ENCODE peak calls at places on chromosomes 2 and 18, in eight cellular contexts. One of them, this sample, is unnamed.

GRCh38 chr2:47221039-47221438 is 65.9 kb upstream of the STPG4 start:
- DNase-seq in fibroblast of mammary gland: peak
- DNase-seq in A549: no peak
- DNase-seq in astrocyte of the spinal cord: peak
- DNase-seq in cardiac fibroblast: peak
- DNase-seq in Calu3: no peak
- DNase-seq in neural crest cell: no peak
- DNase-seq in neural progenitor cell: no peak
- DNase-seq in this sample: peak

GRCh38 chr2:178280261-178280852 is 86.0 kb downstream of the OSBPL6 start:
- DNase-seq in fibroblast of mammary gland: peak
- DNase-seq in A549: peak
- DNase-seq in astrocyte of the spinal cord: peak
- DNase-seq in cardiac fibroblast: peak
- DNase-seq in Calu3: peak
- DNase-seq in neural crest cell: peak
- DNase-seq in neural progenitor cell: peak
- DNase-seq in this sample: peak

GRCh38 chr2:3505771-3506170 is 13.6 kb downstream of the ADI1 start:
- DNase-seq in fibroblast of mammary gland: no peak
- DNase-seq in A549: no peak
- DNase-seq in astrocyte of the spinal cord: no peak
- DNase-seq in cardiac fibroblast: no peak
- DNase-seq in Calu3: no peak
- DNase-seq in neural crest cell: no peak
- DNase-seq in neural progenitor cell: no peak
- DNase-seq in this sample: no peak

GRCh38 chr2:23526114-23526513 is 141.1 kb downstream of the KLHL29 start:
- DNase-seq in fibroblast of mammary gland: no peak
- DNase-seq in A549: no peak
- DNase-seq in astrocyte of the spinal cord: no peak
- DNase-seq in cardiac fibroblast: no peak
- DNase-seq in Calu3: no peak
- DNase-seq in neural crest cell: no peak
- DNase-seq in neural progenitor cell: no peak
- DNase-seq in this sample: no peak

GRCh38 chr18:59952283-59953007 is 52.6 kb downstream of the PMAIP1 start:
- DNase-seq in fibroblast of mammary gland: no peak
- DNase-seq in A549: no peak
- DNase-seq in astrocyte of the spinal cord: no peak
- DNase-seq in cardiac fibroblast: no peak
- DNase-seq in Calu3: no peak
- DNase-seq in neural crest cell: no peak
- DNase-seq in neural progenitor cell: no peak
- DNase-seq in this sample: no peak

GRCh38 chr2:236306825-236307540 is 42.8 kb upstream of the ASB18 start:
- DNase-seq in fibroblast of mammary gland: no peak
- DNase-seq in A549: no peak
- DNase-seq in astrocyte of the spinal cord: no peak
- DNase-seq in cardiac fibroblast: no peak
- DNase-seq in Calu3: no peak
- DNase-seq in neural crest cell: no peak
- DNase-seq in neural progenitor cell: no peak
- DNase-seq in this sample: no peak

GRCh38 chr2:184336688-184337087 is 261.6 kb upstream of the ZNF804A start:
- DNase-seq in fibroblast of mammary gland: peak
- DNase-seq in A549: no peak
- DNase-seq in astrocyte of the spinal cord: peak
- DNase-seq in cardiac fibroblast: no peak
- DNase-seq in Calu3: no peak
- DNase-seq in neural crest cell: no peak
- DNase-seq in neural progenitor cell: no peak
- DNase-seq in this sample: peak

GRCh38 chr2:74379851-74380789 is at the start of gene DCTN1:
- DNase-seq in fibroblast of mammary gland: peak
- DNase-seq in A549: peak
- DNase-seq in astrocyte of the spinal cord: peak
- DNase-seq in cardiac fibroblast: peak
- DNase-seq in Calu3: peak
- DNase-seq in neural crest cell: peak
- DNase-seq in neural progenitor cell: peak
- DNase-seq in this sample: peak

GRCh38 chr2:21715865-21716264 is 592.1 kb downstream of the TDRD15 start:
- DNase-seq in fibroblast of mammary gland: no peak
- DNase-seq in A549: no peak
- DNase-seq in astrocyte of the spinal cord: no peak
- DNase-seq in cardiac fibroblast: no peak
- DNase-seq in Calu3: no peak
- DNase-seq in neural crest cell: peak
- DNase-seq in neural progenitor cell: peak
- DNase-seq in this sample: no peak

GRCh38 chr2:9030882-9031645 is 27.6 kb upstream of the MBOAT2 start:
- DNase-seq in fibroblast of mammary gland: peak
- DNase-seq in A549: no peak
- DNase-seq in astrocyte of the spinal cord: peak
- DNase-seq in cardiac fibroblast: peak
- DNase-seq in Calu3: no peak
- DNase-seq in neural crest cell: no peak
- DNase-seq in neural progenitor cell: no peak
- DNase-seq in this sample: peak

GRCh38 chr2:172826522-172826921 is 90.9 kb downstream of the RAPGEF4 start:
- DNase-seq in fibroblast of mammary gland: no peak
- DNase-seq in A549: no peak
- DNase-seq in astrocyte of the spinal cord: no peak
- DNase-seq in cardiac fibroblast: no peak
- DNase-seq in Calu3: no peak
- DNase-seq in neural crest cell: no peak
- DNase-seq in neural progenitor cell: no peak
- DNase-seq in this sample: peak

GRCh38 chr2:120641366-120641771 is 94.3 kb upstream of the GLI2 start:
- DNase-seq in fibroblast of mammary gland: no peak
- DNase-seq in A549: no peak
- DNase-seq in astrocyte of the spinal cord: peak
- DNase-seq in cardiac fibroblast: peak
- DNase-seq in Calu3: no peak
- DNase-seq in neural crest cell: no peak
- DNase-seq in neural progenitor cell: no peak
- DNase-seq in this sample: no peak

GRCh38 chr2:239303711-239304532 is 96.9 kb downstream of the HDAC4 start:
- DNase-seq in fibroblast of mammary gland: no peak
- DNase-seq in A549: no peak
- DNase-seq in astrocyte of the spinal cord: no peak
- DNase-seq in cardiac fibroblast: no peak
- DNase-seq in Calu3: no peak
- DNase-seq in neural crest cell: no peak
- DNase-seq in neural progenitor cell: peak
- DNase-seq in this sample: no peak

GRCh38 chr18:42053188-42053781 is 98.3 kb downstream of the PIK3C3 start:
- DNase-seq in fibroblast of mammary gland: peak
- DNase-seq in A549: no peak
- DNase-seq in astrocyte of the spinal cord: peak
- DNase-seq in cardiac fibroblast: peak
- DNase-seq in Calu3: peak
- DNase-seq in neural crest cell: peak
- DNase-seq in neural progenitor cell: peak
- DNase-seq in this sample: peak

GRCh38 chr2:73952499-73953446 is 26.1 kb downstream of the DGUOK start:
- DNase-seq in fibroblast of mammary gland: peak
- DNase-seq in A549: no peak
- DNase-seq in astrocyte of the spinal cord: peak
- DNase-seq in cardiac fibroblast: peak
- DNase-seq in Calu3: no peak
- DNase-seq in neural crest cell: no peak
- DNase-seq in neural progenitor cell: no peak
- DNase-seq in this sample: peak

GRCh38 chr2:102138331-102138730 is 4.2 kb upstream of the IL1R1 start:
- DNase-seq in fibroblast of mammary gland: no peak
- DNase-seq in A549: no peak
- DNase-seq in astrocyte of the spinal cord: no peak
- DNase-seq in cardiac fibroblast: no peak
- DNase-seq in Calu3: no peak
- DNase-seq in neural crest cell: no peak
- DNase-seq in neural progenitor cell: no peak
- DNase-seq in this sample: no peak

DNA sequence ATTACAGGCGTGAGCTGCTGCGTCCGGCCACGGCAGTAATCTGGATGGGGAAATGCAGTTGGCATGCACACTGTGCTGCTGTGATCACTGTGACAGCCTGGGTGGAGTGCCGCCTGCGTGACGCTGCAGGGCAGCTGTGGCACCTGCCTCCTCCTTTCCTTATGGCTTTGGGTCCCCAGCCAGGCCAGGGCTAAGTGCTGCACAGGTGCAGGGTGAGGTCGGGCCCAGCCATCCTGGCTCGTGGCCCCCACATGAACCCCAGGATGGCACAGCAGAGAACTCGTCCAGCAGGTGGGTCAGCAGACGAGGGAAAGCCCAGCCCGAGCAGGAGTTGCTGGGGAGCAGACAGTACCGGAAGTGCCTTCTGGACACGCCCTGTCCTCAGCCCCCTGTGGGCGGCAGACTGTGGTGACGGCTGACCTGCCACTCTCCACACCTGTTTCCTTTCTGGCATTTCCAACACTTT is 17.1 kb downstream of the HS1BP3 start:
- DNase-seq in fibroblast of mammary gland: no peak
- DNase-seq in A549: no peak
- DNase-seq in astrocyte of the spinal cord: no peak
- DNase-seq in cardiac fibroblast: no peak
- DNase-seq in Calu3: peak
- DNase-seq in neural crest cell: no peak
- DNase-seq in neural progenitor cell: no peak
- DNase-seq in this sample: peak
- TF ChIP-seq CTCF in fibroblast of mammary gland: no peak
- TF ChIP-seq CTCF in A549: no peak
- TF ChIP-seq CTCF in astrocyte of the spinal cord: no peak
- TF ChIP-seq CTCF in cardiac fibroblast: no peak
- TF ChIP-seq CTCF in Calu3: no peak
- TF ChIP-seq CTCF in neural crest cell: no peak
- TF ChIP-seq CTCF in neural progenitor cell: no peak
- TF ChIP-seq CTCF in this sample: no peak

GRCh38 chr2:67318966-67319590 is 78.1 kb upstream of the ETAA1 start:
- DNase-seq in fibroblast of mammary gland: no peak
- DNase-seq in A549: no peak
- DNase-seq in astrocyte of the spinal cord: no peak
- DNase-seq in cardiac fibroblast: no peak
- DNase-seq in Calu3: no peak
- DNase-seq in neural crest cell: no peak
- DNase-seq in neural progenitor cell: no peak
- DNase-seq in this sample: no peak

GRCh38 chr2:67318014-67318413 is 79.1 kb upstream of the ETAA1 start:
- DNase-seq in fibroblast of mammary gland: no peak
- DNase-seq in A549: no peak
- DNase-seq in astrocyte of the spinal cord: no peak
- DNase-seq in cardiac fibroblast: no peak
- DNase-seq in Calu3: no peak
- DNase-seq in neural crest cell: no peak
- DNase-seq in neural progenitor cell: peak
- DNase-seq in this sample: no peak

GRCh38 chr2:67323209-67323991 is 73.7 kb upstream of the ETAA1 start:
- DNase-seq in fibroblast of mammary gland: no peak
- DNase-seq in A549: no peak
- DNase-seq in astrocyte of the spinal cord: no peak
- DNase-seq in cardiac fibroblast: no peak
- DNase-seq in Calu3: no peak
- DNase-seq in neural crest cell: no peak
- DNase-seq in neural progenitor cell: no peak
- DNase-seq in this sample: no peak

DNA sequence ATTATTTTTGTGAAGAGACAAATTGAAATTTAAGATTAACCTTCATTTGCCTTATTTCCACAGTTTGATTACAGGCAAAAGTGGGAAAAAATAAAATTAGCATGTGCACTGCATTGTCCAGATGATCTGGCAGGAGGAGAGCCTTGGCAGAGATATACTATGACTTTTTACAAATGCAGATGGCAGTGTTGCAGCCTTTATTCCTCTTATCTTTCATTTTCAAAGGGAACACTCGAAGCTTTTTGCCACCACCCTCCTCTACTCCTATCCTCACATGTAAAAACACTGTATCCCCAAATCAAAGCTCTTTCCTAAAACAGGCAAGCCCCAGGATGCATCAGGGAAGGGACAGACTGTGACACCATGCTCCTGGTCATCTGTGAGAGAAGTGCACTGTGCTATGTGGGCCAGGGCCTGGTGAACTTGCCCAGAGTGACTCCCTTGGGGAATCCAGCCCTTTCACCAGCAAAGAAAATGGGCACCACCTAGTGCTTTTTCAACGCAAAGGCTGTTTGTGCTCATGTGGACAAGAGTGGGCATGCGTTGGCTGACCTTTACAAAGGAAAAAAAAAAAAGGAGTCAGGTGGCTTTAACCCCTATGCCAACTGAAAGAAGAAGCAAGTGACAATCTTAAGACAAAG is 74.7 kb upstream of the ETAA1 start:
- DNase-seq in fibroblast of mammary gland: peak
- DNase-seq in A549: peak
- DNase-seq in astrocyte of the spinal cord: peak
- DNase-seq in cardiac fibroblast: peak
- DNase-seq in Calu3: peak
- DNase-seq in neural crest cell: peak
- DNase-seq in neural progenitor cell: peak
- DNase-seq in this sample: peak
- TF ChIP-seq CTCF in fibroblast of mammary gland: peak
- TF ChIP-seq CTCF in A549: peak
- TF ChIP-seq CTCF in astrocyte of the spinal cord: peak
- TF ChIP-seq CTCF in cardiac fibroblast: peak
- TF ChIP-seq CTCF in Calu3: peak
- TF ChIP-seq CTCF in neural crest cell: peak
- TF ChIP-seq CTCF in neural progenitor cell: peak
- TF ChIP-seq CTCF in this sample: peak

GRCh38 chr2:141942006-141942789 is 188.6 kb downstream of the LRP1B start:
- DNase-seq in fibroblast of mammary gland: no peak
- DNase-seq in A549: no peak
- DNase-seq in astrocyte of the spinal cord: no peak
- DNase-seq in cardiac fibroblast: no peak
- DNase-seq in Calu3: no peak
- DNase-seq in neural crest cell: no peak
- DNase-seq in neural progenitor cell: no peak
- DNase-seq in this sample: no peak
- TF ChIP-seq CTCF in fibroblast of mammary gland: peak
- TF ChIP-seq CTCF in A549: no peak
- TF ChIP-seq CTCF in astrocyte of the spinal cord: peak
- TF ChIP-seq CTCF in cardiac fibroblast: no peak
- TF ChIP-seq CTCF in Calu3: no peak
- TF ChIP-seq CTCF in neural crest cell: peak
- TF ChIP-seq CTCF in neural progenitor cell: peak
- TF ChIP-seq CTCF in this sample: peak

DNA sequence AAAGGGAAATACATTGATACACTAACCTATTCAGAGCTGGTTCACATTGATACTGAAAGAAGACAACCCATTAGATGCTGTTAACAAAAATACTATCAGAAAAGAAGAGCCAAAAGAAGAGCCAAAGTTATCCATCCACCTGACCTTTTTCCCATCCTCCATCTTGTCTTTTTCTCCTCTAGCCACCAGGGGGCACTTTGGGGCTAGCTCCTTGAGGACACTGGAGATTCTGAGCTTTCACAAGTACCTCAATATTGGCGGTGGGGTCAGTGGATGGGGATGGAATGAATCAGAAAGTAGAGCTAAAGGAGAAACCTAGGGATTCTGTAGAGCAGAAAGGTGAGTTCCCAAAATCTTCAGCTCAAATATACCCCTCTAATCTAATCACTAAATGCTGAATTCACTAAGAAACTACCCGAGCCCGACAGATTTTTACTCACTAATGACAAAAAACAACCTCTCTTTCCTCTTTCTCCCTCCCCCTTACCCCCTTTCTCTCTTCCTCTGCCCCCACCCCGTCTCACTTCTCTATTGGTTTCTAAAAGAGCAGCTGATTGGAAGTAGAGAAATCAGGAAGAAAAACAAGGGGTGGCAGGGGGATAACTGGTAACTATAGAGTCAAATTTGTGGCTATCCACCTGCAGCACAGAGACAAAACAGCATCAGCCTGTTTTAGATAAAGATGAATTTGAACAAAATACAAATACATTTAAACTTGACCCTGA is 203.3 kb downstream of the TCF4 start:
- DNase-seq in fibroblast of mammary gland: peak
- DNase-seq in A549: no peak
- DNase-seq in astrocyte of the spinal cord: peak
- DNase-seq in cardiac fibroblast: peak
- DNase-seq in Calu3: peak
- DNase-seq in neural crest cell: peak
- DNase-seq in neural progenitor cell: peak
- DNase-seq in this sample: peak
- TF ChIP-seq CTCF in fibroblast of mammary gland: peak
- TF ChIP-seq CTCF in A549: no peak
- TF ChIP-seq CTCF in astrocyte of the spinal cord: peak
- TF ChIP-seq CTCF in cardiac fibroblast: peak
- TF ChIP-seq CTCF in Calu3: peak
- TF ChIP-seq CTCF in neural crest cell: peak
- TF ChIP-seq CTCF in neural progenitor cell: peak
- TF ChIP-seq CTCF in this sample: peak

This sample was measured in MCF 10A.